ENCODE peak calls at places on chromosomes 13 and 19, in six cellular contexts. J is caudate nucleus, Z is EH, Q is tibial nerve, S is neuronal stem cell, L is activated gamma-delta T cell. O is an unnamed sample.

GRCh38 chr19:36152061-36152885 is at the start of gene COX7A1:
- DNase-seq in J (no peak), Z (peak), Q (peak), S (no peak), L (no peak), O (peak)

GRCh38 chr19:45632468-45633196 is 6.6 kb downstream of the EML2 start:
- DNase-seq in J (no peak), Z (peak), Q (no peak), S (peak), L (no peak), O (peak)

GRCh38 chr13:93847162-93847561 is 620.6 kb downstream of the GPC6 start:
- DNase-seq in J (no peak), Z (peak), Q (no peak), S (no peak), L (no peak), O (peak)

GRCh38 chr13:85298387-85298924 is 500.8 kb downstream of the SLITRK6 start:
- DNase-seq in J (no peak), Z (no peak), Q (no peak), S (no peak), L (no peak), O (no peak)

GRCh38 chr13:81078048-81078447 is 737.1 kb upstream of the SPRY2 start:
- DNase-seq in J (no peak), Z (no peak), Q (no peak), S (no peak), L (no peak), O (no peak)

GRCh38 chr19:2148482-2149135 is 2.8 kb downstream of the AP3D1 start:
- DNase-seq in J (no peak), Z (no peak), Q (no peak), S (no peak), L (no peak), O (no peak)

GRCh38 chr13:27851481-27851880 is 59.2 kb downstream of the GSX1 start:
- DNase-seq in J (no peak), Z (no peak), Q (no peak), S (no peak), L (no peak), O (no peak)

GRCh38 chr19:46975011-46975917 is 44.4 kb upstream of the NPAS1 start:
- DNase-seq in J (no peak), Z (peak), Q (no peak), S (no peak), L (no peak), O (no peak)

GRCh38 chr19:13094771-13095392 is 7.8 kb downstream of the LYL1 start:
- DNase-seq in J (no peak), Z (no peak), Q (no peak), S (no peak), L (no peak), O (no peak)

GRCh38 chr13:30892966-30893365 is 13.1 kb upstream of the MEDAG start:
- DNase-seq in J (no peak), Z (peak), Q (no peak), S (no peak), L (no peak), O (no peak)

GRCh38 chr19:49832556-49832955 is 14.5 kb downstream of the MED25 start:
- DNase-seq in J (no peak), Z (peak), Q (no peak), S (no peak), L (no peak), O (no peak)

GRCh38 chr19:8638078-8638619 is 7.7 kb downstream of the NFILZ start:
- DNase-seq in J (no peak), Z (peak), Q (no peak), S (no peak), L (no peak), O (no peak)